ENCODE peak calls at places on chromosomes 12 and 14, in nine cellular contexts. One of them, this sample, is unnamed.

GRCh38 chr12:26658991-26659390 is 174.0 kb downstream of the ITPR2 start:
- DNase-seq in CD8-positive, alpha-beta memory T cell: no peak
- DNase-seq in uterus: no peak
- DNase-seq in PC-9: no peak
- DNase-seq in stomach: no peak
- DNase-seq in A549: no peak
- DNase-seq in HCT116: no peak
- DNase-seq in endothelial cell of umbilical vein: no peak
- DNase-seq in fibroblast of lung: peak; percentile 84
- DNase-seq in this sample: no peak

GRCh38 chr12:6205144-6205539 is 4.9 kb downstream of the CD9 start:
- DNase-seq in CD8-positive, alpha-beta memory T cell: no peak
- DNase-seq in uterus: peak; percentile 78
- DNase-seq in PC-9: peak; percentile 20
- DNase-seq in stomach: no peak
- DNase-seq in A549: no peak
- DNase-seq in HCT116: no peak
- DNase-seq in endothelial cell of umbilical vein: peak; percentile 69
- DNase-seq in fibroblast of lung: no peak
- DNase-seq in this sample: peak; percentile 91

GRCh38 chr12:124458992-124459851 is 108.2 kb downstream of the NCOR2 start:
- DNase-seq in CD8-positive, alpha-beta memory T cell: no peak
- DNase-seq in uterus: no peak
- DNase-seq in PC-9: no peak
- DNase-seq in stomach: no peak
- DNase-seq in A549: no peak
- DNase-seq in HCT116: no peak
- DNase-seq in endothelial cell of umbilical vein: no peak
- DNase-seq in fibroblast of lung: no peak
- DNase-seq in this sample: no peak

GRCh38 chr12:6952860-6953416 is 1.8 kb downstream of the PTPN6 start:
- DNase-seq in CD8-positive, alpha-beta memory T cell: no peak
- DNase-seq in uterus: no peak
- DNase-seq in PC-9: no peak
- DNase-seq in stomach: no peak
- DNase-seq in A549: no peak
- DNase-seq in HCT116: no peak
- DNase-seq in endothelial cell of umbilical vein: no peak
- DNase-seq in fibroblast of lung: no peak
- DNase-seq in this sample: no peak

GRCh38 chr12:14955876-14956811 is 5.3 kb downstream of the ARHGDIB start:
- DNase-seq in CD8-positive, alpha-beta memory T cell: no peak
- DNase-seq in uterus: no peak
- DNase-seq in PC-9: no peak
- DNase-seq in stomach: no peak
- DNase-seq in A549: no peak
- DNase-seq in HCT116: no peak
- DNase-seq in endothelial cell of umbilical vein: no peak
- DNase-seq in fibroblast of lung: no peak
- DNase-seq in this sample: no peak

GRCh38 chr12:86712425-86712843 is 456.2 kb upstream of the MGAT4C start:
- DNase-seq in CD8-positive, alpha-beta memory T cell: no peak
- DNase-seq in uterus: no peak
- DNase-seq in PC-9: peak; percentile 97
- DNase-seq in stomach: no peak
- DNase-seq in A549: peak; percentile 97
- DNase-seq in HCT116: peak; percentile 95
- DNase-seq in endothelial cell of umbilical vein: peak; percentile 96
- DNase-seq in fibroblast of lung: peak; percentile 99
- DNase-seq in this sample: no peak

GRCh38 chr12:82740129-82741000 is 53.7 kb downstream of the TMTC2 start:
- DNase-seq in CD8-positive, alpha-beta memory T cell: no peak
- DNase-seq in uterus: no peak
- DNase-seq in PC-9: peak; percentile 82
- DNase-seq in stomach: no peak
- DNase-seq in A549: peak; percentile 72
- DNase-seq in HCT116: peak; percentile 84
- DNase-seq in endothelial cell of umbilical vein: no peak
- DNase-seq in fibroblast of lung: peak; percentile 56
- DNase-seq in this sample: no peak

GRCh38 chr12:89469361-89469760 is 55.2 kb downstream of the GALNT4 start:
- DNase-seq in CD8-positive, alpha-beta memory T cell: no peak
- DNase-seq in uterus: no peak
- DNase-seq in PC-9: no peak
- DNase-seq in stomach: no peak
- DNase-seq in A549: no peak
- DNase-seq in HCT116: no peak
- DNase-seq in endothelial cell of umbilical vein: peak; percentile 76
- DNase-seq in fibroblast of lung: peak; percentile 47
- DNase-seq in this sample: no peak

GRCh38 chr14:51860836-51861583 is 598 bp downstream of the GNG2 start:
- DNase-seq in CD8-positive, alpha-beta memory T cell: no peak
- DNase-seq in uterus: no peak
- DNase-seq in PC-9: no peak
- DNase-seq in stomach: no peak
- DNase-seq in A549: no peak
- DNase-seq in HCT116: no peak
- DNase-seq in endothelial cell of umbilical vein: no peak
- DNase-seq in fibroblast of lung: peak; percentile 41
- DNase-seq in this sample: no peak

GRCh38 chr12:1855241-1855640 is 34.9 kb downstream of the LRTM2 start:
- DNase-seq in CD8-positive, alpha-beta memory T cell: no peak
- DNase-seq in uterus: no peak
- DNase-seq in PC-9: no peak
- DNase-seq in stomach: no peak
- DNase-seq in A549: no peak
- DNase-seq in HCT116: no peak
- DNase-seq in endothelial cell of umbilical vein: no peak
- DNase-seq in fibroblast of lung: peak; percentile 22
- DNase-seq in this sample: no peak

GRCh38 chr12:1859643-1860042 is 39.3 kb downstream of the LRTM2 start:
- DNase-seq in CD8-positive, alpha-beta memory T cell: no peak
- DNase-seq in uterus: peak; percentile 6
- DNase-seq in PC-9: peak; percentile 60
- DNase-seq in stomach: no peak
- DNase-seq in A549: peak; percentile 16
- DNase-seq in HCT116: no peak
- DNase-seq in endothelial cell of umbilical vein: no peak
- DNase-seq in fibroblast of lung: no peak
- DNase-seq in this sample: no peak

GRCh38 chr12:1857821-1858220 is 37.5 kb downstream of the LRTM2 start:
- DNase-seq in CD8-positive, alpha-beta memory T cell: no peak
- DNase-seq in uterus: no peak
- DNase-seq in PC-9: no peak
- DNase-seq in stomach: no peak
- DNase-seq in A549: no peak
- DNase-seq in HCT116: no peak
- DNase-seq in endothelial cell of umbilical vein: no peak
- DNase-seq in fibroblast of lung: no peak
- DNase-seq in this sample: no peak

GRCh38 chr12:1858456-1858855 is 38.1 kb downstream of the LRTM2 start:
- DNase-seq in CD8-positive, alpha-beta memory T cell: no peak
- DNase-seq in uterus: no peak
- DNase-seq in PC-9: no peak
- DNase-seq in stomach: no peak
- DNase-seq in A549: no peak
- DNase-seq in HCT116: no peak
- DNase-seq in endothelial cell of umbilical vein: no peak
- DNase-seq in fibroblast of lung: no peak
- DNase-seq in this sample: no peak

DNA sequence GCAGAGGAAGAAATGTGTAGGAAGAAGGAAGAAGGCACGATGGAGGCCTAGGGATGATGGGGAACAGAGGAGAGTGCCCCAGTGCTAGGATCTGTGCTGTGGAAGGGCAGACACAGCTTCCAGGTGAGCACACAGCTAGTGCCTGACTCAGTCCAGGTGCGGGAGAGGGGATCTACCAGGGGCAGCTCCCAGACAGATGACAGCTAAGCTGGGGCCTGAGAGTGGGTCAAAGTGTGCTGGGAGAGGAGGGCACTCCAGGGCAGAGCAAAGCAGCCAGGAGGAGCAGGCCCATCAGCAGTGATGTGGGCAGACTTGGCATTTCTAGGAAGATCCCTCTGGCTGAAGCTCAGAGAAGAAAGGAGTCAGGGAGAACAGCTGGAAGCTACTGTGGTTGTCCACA is 36.7 kb downstream of the LRTM2 start:
- DNase-seq in CD8-positive, alpha-beta memory T cell: no peak
- DNase-seq in uterus: no peak
- DNase-seq in PC-9: no peak
- DNase-seq in stomach: no peak
- DNase-seq in A549: no peak
- DNase-seq in HCT116: no peak
- DNase-seq in endothelial cell of umbilical vein: no peak
- DNase-seq in fibroblast of lung: no peak
- DNase-seq in this sample: no peak
- H3K4me1 ChIP-seq in CD8-positive, alpha-beta memory T cell: no peaks in the 10 kb centered on the region
- H3K4me1 ChIP-seq in uterus: no peaks in the 10 kb centered on the region
- H3K4me1 ChIP-seq in PC-9: no peaks in the 10 kb centered on the region
- H3K4me1 ChIP-seq in stomach: no peaks in the 10 kb centered on the region
- H3K4me1 ChIP-seq in A549: no peaks in the 10 kb centered on the region
- H3K4me1 ChIP-seq in HCT116: no peaks in the 10 kb centered on the region
- H3K4me1 ChIP-seq in endothelial cell of umbilical vein: no peaks in the 10 kb centered on the region
- H3K4me1 ChIP-seq in fibroblast of lung: no peaks in the 10 kb centered on the region
- H3K4me1 ChIP-seq in this sample: no peaks in the 10 kb centered on the region

DNA sequence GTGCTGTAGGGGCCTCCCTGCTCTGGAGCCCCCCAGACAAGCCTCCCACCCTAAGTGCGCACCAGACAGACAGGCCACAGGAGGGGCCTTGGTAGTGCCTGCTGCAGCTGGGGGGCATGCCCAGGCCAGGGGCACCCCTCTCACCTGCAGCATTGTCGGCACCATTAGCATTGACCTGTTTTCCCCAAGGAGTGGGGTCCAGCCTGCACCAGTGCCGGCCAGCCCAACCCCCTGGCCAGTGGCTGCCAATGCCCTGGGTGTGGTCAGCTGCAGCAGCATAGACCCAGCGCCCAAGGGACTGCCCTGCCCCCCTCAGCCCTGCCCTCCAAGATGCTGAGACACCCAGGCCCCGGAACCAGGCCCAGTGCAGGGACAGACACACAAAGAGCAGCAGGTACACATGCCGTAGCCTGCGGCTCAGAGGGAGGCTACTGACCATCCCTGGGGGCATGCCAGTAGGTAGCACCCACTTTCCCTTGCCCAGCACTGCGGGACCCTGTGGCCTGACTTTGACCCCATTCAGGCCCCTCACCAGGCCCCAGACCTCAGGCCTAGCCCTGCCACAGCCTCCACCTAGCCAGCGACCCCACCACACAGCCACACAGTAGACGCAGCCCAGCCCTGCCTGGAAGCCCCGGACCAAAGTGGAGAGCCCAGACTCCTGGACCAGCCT is 1.0 kb downstream of the AHNAK2 start:
- DNase-seq in CD8-positive, alpha-beta memory T cell: no peak
- DNase-seq in uterus: no peak
- DNase-seq in PC-9: no peak
- DNase-seq in stomach: no peak
- DNase-seq in A549: peak; percentile 61
- DNase-seq in HCT116: no peak
- DNase-seq in endothelial cell of umbilical vein: no peak
- DNase-seq in fibroblast of lung: no peak
- DNase-seq in this sample: no peak
- H3K4me1 ChIP-seq in CD8-positive, alpha-beta memory T cell: peaks cover 7% of the 10 kb centered on the region
- H3K4me1 ChIP-seq in uterus: peaks cover 23% of the 10 kb centered on the region
- H3K4me1 ChIP-seq in PC-9: peaks cover 52% of the 10 kb centered on the region
- H3K4me1 ChIP-seq in stomach: peaks cover 82% of the 10 kb centered on the region
- H3K4me1 ChIP-seq in A549: peaks cover 75% of the 10 kb centered on the region
- H3K4me1 ChIP-seq in HCT116: peaks cover 82% of the 10 kb centered on the region
- H3K4me1 ChIP-seq in endothelial cell of umbilical vein: peaks cover 32% of the 10 kb centered on the region
- H3K4me1 ChIP-seq in fibroblast of lung: peaks cover 29% of the 10 kb centered on the region
- H3K4me1 ChIP-seq in this sample: peaks cover 10% of the 10 kb centered on the region

DNA sequence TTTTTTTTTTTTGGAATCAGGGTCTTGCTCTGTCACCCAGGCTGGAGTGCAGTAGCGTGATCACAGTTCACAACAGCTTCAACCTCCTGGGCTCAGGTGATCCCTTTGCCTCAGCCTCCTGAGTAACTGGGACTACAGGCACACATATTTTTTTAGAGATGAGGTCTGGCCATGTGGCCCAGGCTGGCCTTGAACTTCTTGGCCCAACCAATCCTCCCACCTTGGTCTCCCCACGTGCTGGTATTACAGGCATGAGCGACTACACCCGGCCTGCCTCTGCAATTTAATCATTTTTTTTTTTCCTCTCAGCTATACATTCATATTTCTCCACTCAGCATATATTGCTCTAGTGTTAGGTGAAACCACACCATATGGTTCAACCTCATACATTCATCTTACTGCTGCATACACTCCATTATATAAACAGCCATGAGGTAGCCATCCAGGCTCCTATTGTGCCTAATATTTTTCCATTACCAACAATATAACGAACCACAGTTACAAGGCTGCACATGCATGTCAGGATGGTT is 7.1 kb downstream of the STX2 start:
- DNase-seq in CD8-positive, alpha-beta memory T cell: no peak
- DNase-seq in uterus: no peak
- DNase-seq in PC-9: no peak
- DNase-seq in stomach: no peak
- DNase-seq in A549: no peak
- DNase-seq in HCT116: no peak
- DNase-seq in endothelial cell of umbilical vein: no peak
- DNase-seq in fibroblast of lung: no peak
- DNase-seq in this sample: no peak
- H3K4me1 ChIP-seq in CD8-positive, alpha-beta memory T cell: no peaks in the 10 kb centered on the region
- H3K4me1 ChIP-seq in uterus: no peaks in the 10 kb centered on the region
- H3K4me1 ChIP-seq in PC-9: peaks cover 4% of the 10 kb centered on the region
- H3K4me1 ChIP-seq in stomach: peaks cover 58% of the 10 kb centered on the region
- H3K4me1 ChIP-seq in A549: peaks cover 45% of the 10 kb centered on the region
- H3K4me1 ChIP-seq in HCT116: no peaks in the 10 kb centered on the region
- H3K4me1 ChIP-seq in endothelial cell of umbilical vein: no peaks in the 10 kb centered on the region
- H3K4me1 ChIP-seq in fibroblast of lung: peaks cover 20% of the 10 kb centered on the region
- H3K4me1 ChIP-seq in this sample: peaks cover 6% of the 10 kb centered on the region

DNA sequence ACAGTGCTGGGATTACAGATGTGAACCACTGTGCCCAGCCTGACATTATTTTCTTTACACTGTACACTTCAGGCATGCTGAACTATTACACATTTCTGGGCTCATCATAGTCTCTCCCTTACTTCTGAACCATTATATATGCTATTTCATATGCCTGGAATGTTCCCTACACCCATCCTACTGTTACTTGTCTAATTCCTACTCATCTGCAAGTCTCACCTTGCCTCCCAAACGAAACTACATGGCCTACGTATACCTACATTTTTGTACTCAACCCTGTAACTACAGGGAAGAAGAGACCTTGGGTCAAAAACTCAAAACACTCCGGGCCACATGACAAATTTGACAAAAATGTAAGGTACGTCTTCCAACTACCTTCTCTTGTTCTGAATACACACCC is 9.5 kb upstream of the EEA1 start:
- DNase-seq in CD8-positive, alpha-beta memory T cell: no peak
- DNase-seq in uterus: no peak
- DNase-seq in PC-9: no peak
- DNase-seq in stomach: no peak
- DNase-seq in A549: no peak
- DNase-seq in HCT116: no peak
- DNase-seq in endothelial cell of umbilical vein: no peak
- DNase-seq in fibroblast of lung: no peak
- DNase-seq in this sample: no peak
- H3K4me1 ChIP-seq in CD8-positive, alpha-beta memory T cell: no peaks in the 10 kb centered on the region
- H3K4me1 ChIP-seq in uterus: no peaks in the 10 kb centered on the region
- H3K4me1 ChIP-seq in PC-9: no peaks in the 10 kb centered on the region
- H3K4me1 ChIP-seq in stomach: no peaks in the 10 kb centered on the region
- H3K4me1 ChIP-seq in A549: no peaks in the 10 kb centered on the region
- H3K4me1 ChIP-seq in HCT116: no peaks in the 10 kb centered on the region
- H3K4me1 ChIP-seq in endothelial cell of umbilical vein: no peaks in the 10 kb centered on the region
- H3K4me1 ChIP-seq in fibroblast of lung: peaks cover 8% of the 10 kb centered on the region
- H3K4me1 ChIP-seq in this sample: no peaks in the 10 kb centered on the region

This sample was measured in right cardiac atrium.